ENCODE peak calls at places on chromosomes 2 and 18, in six cellular contexts. X is H9, R is IMR-90, D is trophoblast cell, G is H1, J is mesenchymal stem cell. L is an unnamed sample.
A peak's percentile ranks its signal among the peaks of the same experiment; 100 is the strongest.

GRCh38 chr2:36696533-36696932 is at the start of gene VIT:
- DNase-seq in X (no peak), R (no peak), D (no peak), G (no peak), J (no peak), L (no peak)

GRCh38 chr18:64017870-64018269 is 48.0 kb downstream of the SERPINB8 start:
- DNase-seq in X (no peak), R (peak; percentile 13), D (no peak), G (no peak), J (peak; percentile 25), L (peak; percentile 23)

GRCh38 chr2:209773377-209773776 is 1.7 kb downstream of the UNC80 start:
- DNase-seq in X (no peak), R (no peak), D (no peak), G (no peak), J (no peak), L (no peak)

GRCh38 chr2:95007061-95007609 is 18.4 kb upstream of the MAL start:
- DNase-seq in X (no peak), R (no peak), D (no peak), G (no peak), J (no peak), L (no peak)

GRCh38 chr2:55078956-55079355 is 28.7 kb upstream of the RTN4 start:
- DNase-seq in X (no peak), R (no peak), D (no peak), G (no peak), J (no peak), L (no peak)

GRCh38 chr2:191857406-191857805 is 10.5 kb upstream of the CAVIN2 start:
- DNase-seq in X (no peak), R (peak; percentile 90), D (no peak), G (no peak), J (no peak), L (no peak)

GRCh38 chr18:7575465-7576026 is 8.4 kb downstream of the PTPRM start:
- DNase-seq in X (no peak), R (peak; percentile 67), D (no peak), G (no peak), J (peak; percentile 45), L (no peak)

GRCh38 chr2:217660423-217660822 is 342.4 kb downstream of the TNS1 start:
- DNase-seq in X (no peak), R (no peak), D (no peak), G (no peak), J (no peak), L (no peak)

GRCh38 chr2:238426568-238427434 is at the start of gene ASB1:
- DNase-seq in X (peak; percentile 87), R (peak; percentile 85), D (peak; percentile 89), G (peak; percentile 44), J (peak; percentile 85), L (peak; percentile 86)
- H4K91ac ChIP-seq in X (no peak within 1 kb of the TSS), R (peak within 1 kb of the TSS; percentile 96), D (peak within 1 kb of the TSS; percentile 93), G (peak within 1 kb of the TSS; percentile 83), J (peak within 1 kb of the TSS; percentile 97), L (peak within 1 kb of the TSS; percentile 23)

DNA sequence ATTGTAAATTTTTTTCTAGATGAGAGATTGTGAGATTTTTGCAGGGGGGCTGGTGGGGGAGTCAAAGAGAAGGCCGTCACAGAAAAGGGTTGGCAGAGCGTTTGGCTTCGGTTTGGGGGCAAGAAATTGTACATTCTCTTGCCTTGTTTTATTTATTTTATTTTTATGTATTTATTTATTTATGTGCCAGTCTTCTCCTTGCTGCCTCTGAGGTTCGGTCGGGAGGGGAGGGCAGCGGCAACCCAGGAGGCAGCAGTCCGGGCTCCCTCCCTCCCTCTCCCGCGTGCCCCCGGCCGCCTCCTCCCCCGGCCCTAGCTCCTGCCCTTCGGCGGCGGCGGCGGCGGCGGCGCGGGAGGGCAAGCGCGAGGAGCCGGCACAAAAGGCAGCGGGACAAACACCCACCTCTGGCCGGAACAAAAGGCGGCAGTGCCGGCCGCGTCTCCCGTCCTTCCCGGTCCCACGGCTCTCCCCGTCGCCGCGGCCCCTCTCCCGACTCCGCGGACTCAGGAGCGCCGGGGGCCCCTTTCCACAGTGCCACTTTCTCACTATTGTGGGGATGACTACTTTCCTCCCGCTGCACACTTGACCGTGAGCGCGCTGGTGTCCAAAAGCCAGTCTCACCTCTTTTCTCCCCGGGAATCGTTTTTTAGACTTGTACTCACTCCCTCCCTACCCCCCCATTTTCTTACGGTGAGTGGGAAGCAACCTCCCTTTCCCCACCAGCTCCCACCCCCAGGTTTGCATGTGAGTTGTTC is 1.2 kb downstream of the BCL11A start:
- DNase-seq in X (peak; percentile 36), R (no peak), D (no peak), G (no peak), J (peak; percentile 20), L (no peak)
- H2AFZ ChIP-seq in X (no peak overlapping the region), R (peak overlapping the region; percentile 81), D (peak overlapping the region; percentile 1), G (no peak overlapping the region), J (peak overlapping the region; percentile 70), L (peak overlapping the region; percentile 59)

GRCh38 chr2:183123117-183123958 is 905 bp upstream of the NUP35 start:
- DNase-seq in X (no peak), R (peak; percentile 3), D (no peak), G (no peak), J (no peak), L (no peak)

GRCh38 chr2:183123959-183124221 is 353 bp upstream of the NUP35 start:
- DNase-seq in X (no peak), R (no peak), D (no peak), G (no peak), J (no peak), L (no peak)

GRCh38 chr2:183125659-183126341 is 1.6 kb downstream of the NUP35 start:
- DNase-seq in X (no peak), R (no peak), D (no peak), G (no peak), J (no peak), L (no peak)

GRCh38 chr2:183124222-183124956 is at the start of gene NUP35:
- DNase-seq in X (peak; percentile 87), R (peak; percentile 90), D (peak; percentile 89), G (peak; percentile 82), J (peak; percentile 93), L (peak; percentile 90)

DNA sequence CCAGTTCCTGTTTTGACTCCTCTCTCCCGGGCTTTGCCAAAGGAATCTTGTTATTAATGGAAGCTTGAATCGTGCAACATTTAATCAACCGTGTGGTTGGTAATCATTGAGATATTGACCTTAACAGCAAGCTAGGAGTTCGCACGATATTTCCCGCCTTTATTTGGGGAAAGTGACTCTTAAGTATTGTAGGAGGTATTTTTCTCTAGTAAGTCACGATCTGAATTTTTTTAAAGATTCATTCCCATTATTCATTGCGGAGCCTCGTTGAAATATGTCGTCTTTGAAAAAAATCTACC is 663 bp downstream of the NUP35 start:
- DNase-seq in X (no peak), R (no peak), D (no peak), G (no peak), J (no peak), L (peak; percentile 2)
- H3K14ac ChIP-seq in X (no peak overlapping the region), R (no peak overlapping the region), D (no peak overlapping the region), G (no peak overlapping the region), J (no peak overlapping the region), L (peak overlapping the region; percentile 92)

GRCh38 chr2:81403508-81403907 is 1099.0 kb upstream of the LRRTM1 start:
- DNase-seq in X (no peak), R (no peak), D (no peak), G (no peak), J (no peak), L (no peak)
- H4K91ac ChIP-seq in X (no peak overlapping the region), R (no peak overlapping the region), D (no peak overlapping the region), G (no peak overlapping the region), J (no peak overlapping the region), L (no peak overlapping the region)

GRCh38 chr2:102180687-102180999 is 6.2 kb upstream of the IL1RL2 start:
- DNase-seq in X (no peak), R (no peak), D (no peak), G (no peak), J (no peak), L (no peak)
- H2AFZ ChIP-seq in X (no peak overlapping the region), R (no peak overlapping the region), D (no peak overlapping the region), G (no peak overlapping the region), J (no peak overlapping the region), L (no peak overlapping the region)

GRCh38 chr2:20627712-20628380 is 23.1 kb downstream of the HS1BP3 start:
- DNase-seq in X (no peak), R (no peak), D (no peak), G (no peak), J (no peak), L (no peak)
- H3K14ac ChIP-seq in X (no peak overlapping the region), R (no peak overlapping the region), D (no peak overlapping the region), G (no peak overlapping the region), J (no peak overlapping the region), L (no peak overlapping the region)

GRCh38 chr2:148794558-148794957 is 80.5 kb upstream of the KIF5C start:
- DNase-seq in X (no peak), R (peak; percentile 76), D (no peak), G (no peak), J (peak; percentile 50), L (no peak)
- H4K91ac ChIP-seq in X (no peak overlapping the region), R (no peak overlapping the region), D (no peak overlapping the region), G (no peak overlapping the region), J (no peak overlapping the region), L (no peak overlapping the region)

GRCh38 chr18:44733069-44733753 is 52.5 kb downstream of the SETBP1 start:
- DNase-seq in X (no peak), R (peak; percentile 86), D (no peak), G (no peak), J (peak; percentile 87), L (no peak)

GRCh38 chr18:44731866-44732555 is 51.3 kb downstream of the SETBP1 start:
- DNase-seq in X (no peak), R (peak; percentile 41), D (peak; percentile 69), G (no peak), J (peak; percentile 48), L (no peak)

GRCh38 chr18:44732604-44733003 is 51.9 kb downstream of the SETBP1 start:
- DNase-seq in X (no peak), R (no peak), D (no peak), G (no peak), J (no peak), L (no peak)

GRCh38 chr18:44729631-44730101 is 49.0 kb downstream of the SETBP1 start:
- DNase-seq in X (no peak), R (peak; percentile 79), D (peak; percentile 89), G (no peak), J (peak; percentile 97), L (no peak)

DNA sequence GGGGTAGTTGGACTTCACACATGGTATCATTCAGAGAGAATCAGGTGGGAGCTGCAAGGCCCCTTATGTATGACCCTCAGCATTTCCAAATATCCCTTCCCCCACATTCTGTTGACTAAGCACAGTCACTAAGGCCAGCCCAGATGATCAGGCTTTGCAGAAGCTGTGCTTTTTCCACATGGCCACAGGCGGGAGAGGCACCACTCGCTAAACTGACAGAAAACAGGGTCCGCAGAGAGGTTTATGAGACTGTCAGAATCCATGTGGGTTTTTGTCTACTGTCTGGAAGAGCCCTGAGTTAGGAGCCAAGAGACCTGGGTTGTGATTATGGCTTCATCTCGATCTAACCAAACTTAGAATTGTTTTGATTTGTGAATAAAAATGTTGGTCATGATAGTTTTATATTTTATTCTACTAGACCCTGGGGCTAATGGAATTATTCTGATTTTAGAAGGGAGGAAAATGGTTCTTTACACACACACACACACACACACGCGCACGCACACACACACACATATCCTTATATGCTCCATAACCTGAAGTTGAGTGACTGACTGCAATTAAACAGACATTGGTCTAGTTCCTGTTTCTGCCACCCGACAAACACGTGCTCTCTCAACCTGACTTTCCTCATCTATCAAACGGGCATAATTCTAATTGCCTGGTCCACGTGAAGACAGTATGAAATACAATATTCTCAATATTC is 50.6 kb downstream of the SETBP1 start:
- DNase-seq in X (no peak), R (no peak), D (no peak), G (no peak), J (no peak), L (no peak)
- H2AFZ ChIP-seq in X (no peak overlapping the region), R (no peak overlapping the region), D (peak overlapping the region; percentile 10), G (no peak overlapping the region), J (no peak overlapping the region), L (no peak overlapping the region)

L was measured in neuronal stem cell.